ENCODE peak calls at places on chromosomes 16 and 17, in nine cellular contexts. I is aorta, S is occipital lobe, Y is body of pancreas, Z is astrocyte, K is astrocyte of the cerebellum, O is activated T-cell treated with anti-CD3 and anti-CD28 coated beads for 24 hours, T is adrenal gland, R is T-helper 2 cell. B is an unnamed sample.

GRCh38 chr17:50209472-50210248 is 8.2 kb upstream of the COL1A1 start:
- DNase-seq in I (peak), S (no peak), Y (peak), Z (peak), K (peak), O (no peak), T (peak), R (no peak), B (peak)

GRCh38 chr17:28494445-28495188 is 11.5 kb upstream of the FOXN1 start:
- DNase-seq in I (peak), S (peak), Y (peak), Z (peak), K (peak), O (peak), T (peak), R (peak), B (peak)

GRCh38 chr16:1333149-1333812 is at the start of gene BAIAP3:
- DNase-seq in I (no peak), S (no peak), Y (peak), Z (no peak), K (no peak), O (peak), T (no peak), R (peak), B (no peak)

GRCh38 chr16:6280055-6280454 is 1052.6 kb upstream of the RBFOX1 start:
- DNase-seq in I (no peak), S (no peak), Y (no peak), Z (no peak), K (no peak), O (no peak), T (no peak), R (no peak), B (no peak)

GRCh38 chr17:71505981-71506380 is 614.8 kb upstream of the SOX9 start:
- DNase-seq in I (no peak), S (no peak), Y (no peak), Z (no peak), K (no peak), O (no peak), T (no peak), R (no peak), B (no peak)

GRCh38 chr17:77504652-77505459 is 364.1 kb downstream of the SEC14L1 start:
- DNase-seq in I (peak), S (no peak), Y (no peak), Z (no peak), K (no peak), O (no peak), T (no peak), R (no peak), B (no peak)

GRCh38 chr17:57853695-57854094 is 3.9 kb upstream of the MRPS23 start:
- DNase-seq in I (no peak), S (no peak), Y (peak), Z (no peak), K (no peak), O (no peak), T (peak), R (no peak), B (no peak)

GRCh38 chr17:48814504-48814903 is 2.5 kb downstream of the TTLL6 start:
- DNase-seq in I (peak), S (no peak), Y (peak), Z (peak), K (no peak), O (peak), T (peak), R (peak), B (no peak)

GRCh38 chr17:6574689-6575595 is 18.6 kb upstream of the PITPNM3 start:
- DNase-seq in I (peak), S (no peak), Y (no peak), Z (peak), K (no peak), O (peak), T (peak), R (peak), B (peak)

GRCh38 chr17:6487243-6488007 is 43.2 kb downstream of the PIMREG start:
- DNase-seq in I (no peak), S (no peak), Y (no peak), Z (no peak), K (no peak), O (no peak), T (no peak), R (no peak), B (peak)

GRCh38 chr16:81528258-81528657 is 83.7 kb downstream of the CMIP start:
- DNase-seq in I (no peak), S (no peak), Y (no peak), Z (no peak), K (no peak), O (no peak), T (no peak), R (no peak), B (no peak)

GRCh38 chr17:1203967-1204291 is 24.1 kb upstream of the ABR start:
- DNase-seq in I (no peak), S (no peak), Y (no peak), Z (no peak), K (no peak), O (no peak), T (no peak), R (no peak), B (no peak)

GRCh38 chr16:23423496-23424049 is 29.4 kb downstream of the COG7 start:
- DNase-seq in I (peak), S (peak), Y (peak), Z (peak), K (peak), O (no peak), T (peak), R (no peak), B (peak)

GRCh38 chr17:15442316-15443185 is 24.9 kb downstream of the CDRT4 start:
- DNase-seq in I (no peak), S (no peak), Y (no peak), Z (no peak), K (no peak), O (no peak), T (no peak), R (no peak), B (no peak)

GRCh38 chr17:66714046-66715023 is 120.6 kb upstream of the CACNG5 start:
- DNase-seq in I (no peak), S (no peak), Y (no peak), Z (no peak), K (no peak), O (no peak), T (no peak), R (no peak), B (no peak)

GRCh38 chr16:2528161-2529060 is 2.8 kb downstream of the CEMP1 start:
- DNase-seq in I (no peak), S (no peak), Y (no peak), Z (no peak), K (no peak), O (no peak), T (no peak), R (no peak), B (no peak)

GRCh38 chr17:58088624-58089023 is 5.4 kb downstream of the DYNLL2 start:
- DNase-seq in I (no peak), S (no peak), Y (no peak), Z (no peak), K (no peak), O (no peak), T (no peak), R (no peak), B (no peak)

GRCh38 chr17:81833921-81834830 is 674 bp downstream of the PPP1R27 start:
- DNase-seq in I (no peak), S (no peak), Y (no peak), Z (no peak), K (no peak), O (no peak), T (no peak), R (no peak), B (peak)

GRCh38 chr16:53922067-53922804 is 218.3 kb downstream of the FTO start:
- DNase-seq in I (no peak), S (no peak), Y (no peak), Z (no peak), K (no peak), O (no peak), T (no peak), R (no peak), B (no peak)

GRCh38 chr16:21001262-21001661 is 100.7 kb downstream of the LYRM1 start:
- DNase-seq in I (no peak), S (no peak), Y (peak), Z (no peak), K (no peak), O (no peak), T (peak), R (peak), B (no peak)

GRCh38 chr17:9529033-9529748 is 46.4 kb downstream of the STX8 start:
- DNase-seq in I (no peak), S (no peak), Y (no peak), Z (peak), K (peak), O (no peak), T (no peak), R (peak), B (no peak)

GRCh38 chr17:48308591-48308990 is 121.4 kb downstream of the SKAP1 start:
- DNase-seq in I (no peak), S (no peak), Y (no peak), Z (no peak), K (no peak), O (no peak), T (no peak), R (no peak), B (no peak)

GRCh38 chr17:40526668-40527067 is 25.2 kb upstream of the TNS4 start:
- DNase-seq in I (no peak), S (no peak), Y (no peak), Z (no peak), K (no peak), O (no peak), T (no peak), R (no peak), B (no peak)

GRCh38 chr17:29589524-29590260 is at the start of gene GIT1:
- DNase-seq in I (peak), S (peak), Y (peak), Z (peak), K (no peak), O (peak), T (peak), R (peak), B (peak)

GRCh38 chr16:81767987-81768592 is 11.0 kb upstream of the PLCG2 start:
- DNase-seq in I (no peak), S (no peak), Y (peak), Z (no peak), K (no peak), O (no peak), T (no peak), R (no peak), B (no peak)

GRCh38 chr16:80804061-80804450 is 342 bp downstream of the CDYL2 start:
- DNase-seq in I (peak), S (peak), Y (peak), Z (peak), K (peak), O (peak), T (peak), R (peak), B (peak)

GRCh38 chr16:88353691-88354090 is 29.1 kb upstream of the ZNF469 start:
- DNase-seq in I (peak), S (no peak), Y (no peak), Z (no peak), K (no peak), O (no peak), T (no peak), R (no peak), B (peak)

GRCh38 chr16:89784409-89784808 is 32.0 kb downstream of the FANCA start:
- DNase-seq in I (no peak), S (no peak), Y (no peak), Z (no peak), K (no peak), O (no peak), T (no peak), R (peak), B (no peak)

GRCh38 chr17:75288784-75289121 is 480 bp downstream of the SLC25A19 start:
- DNase-seq in I (peak), S (peak), Y (no peak), Z (no peak), K (no peak), O (no peak), T (peak), R (no peak), B (no peak)

GRCh38 chr16:88373927-88374492 is 8.7 kb upstream of the ZNF469 start:
- DNase-seq in I (peak), S (no peak), Y (no peak), Z (no peak), K (no peak), O (no peak), T (no peak), R (no peak), B (no peak)

GRCh38 chr17:35546489-35546888 is 9.0 kb upstream of the SLFN12L start:
- DNase-seq in I (no peak), S (no peak), Y (no peak), Z (no peak), K (no peak), O (no peak), T (no peak), R (no peak), B (no peak)

GRCh38 chr17:47276868-47277267 is 23.2 kb downstream of the ITGB3 start:
- DNase-seq in I (peak), S (no peak), Y (peak), Z (peak), K (peak), O (no peak), T (peak), R (no peak), B (peak)

GRCh38 chr17:79942011-79942405 is 93.7 kb downstream of the TBC1D16 start:
- DNase-seq in I (peak), S (no peak), Y (peak), Z (no peak), K (no peak), O (no peak), T (no peak), R (no peak), B (peak)

GRCh38 chr16:55955439-55955838 is 80.3 kb upstream of the CES5A start:
- DNase-seq in I (no peak), S (no peak), Y (no peak), Z (no peak), K (no peak), O (no peak), T (no peak), R (no peak), B (no peak)

GRCh38 chr16:48971571-48972071 is 310.0 kb downstream of the CBLN1 start:
- DNase-seq in I (no peak), S (no peak), Y (no peak), Z (no peak), K (no peak), O (no peak), T (no peak), R (no peak), B (no peak)

GRCh38 chr17:80419255-80419654 is 4.3 kb downstream of the ENDOV start:
- DNase-seq in I (no peak), S (no peak), Y (no peak), Z (no peak), K (no peak), O (no peak), T (no peak), R (no peak), B (no peak)

GRCh38 chr17:2392252-2393183 is 8.3 kb downstream of the MNT start:
- DNase-seq in I (peak), S (peak), Y (peak), Z (peak), K (peak), O (peak), T (peak), R (peak), B (peak)

GRCh38 chr16:79401157-79401556 is 199.4 kb downstream of the MAF start:
- DNase-seq in I (no peak), S (no peak), Y (no peak), Z (no peak), K (no peak), O (no peak), T (no peak), R (no peak), B (no peak)

GRCh38 chr16:11835891-11836652 is 15.3 kb downstream of the RSL1D1 start:
- DNase-seq in I (peak), S (no peak), Y (no peak), Z (peak), K (peak), O (no peak), T (no peak), R (no peak), B (no peak)